ENCODE peak calls at places on chromosomes 3 and 15, in six cellular contexts. W is GM12891; G is activated CD8-positive, alpha-beta memory T cell treated with anti-CD3 and anti-CD28 coated beads, Interleukin-2, amount 50 U/mL, for 48 hours; O is stimulated activated CD4-positive, alpha-beta T cell treated with anti-CD3 and anti-CD28 coated beads, TNF-alpha, amount 100 ng/mL, for 1 hour; U is glutamatergic neuron; S is HFFc6. J is an unnamed sample.

GRCh38 chr3:130276203-130276803 is 69.2 kb upstream of the COL6A5 start:
- DNase-seq in W (peak; percentile 30), G (no peak), O (no peak), U (no peak), S (peak; percentile 55), J (no peak)

GRCh38 chr3:181879926-181880325 is 168.2 kb downstream of the SOX2 start:
- DNase-seq in W (no peak), G (no peak), O (no peak), U (no peak), S (no peak), J (no peak)

GRCh38 chr3:79866162-79866561 is 98.4 kb upstream of the ROBO1 start:
- DNase-seq in W (no peak), G (no peak), O (no peak), U (no peak), S (no peak), J (no peak)

GRCh38 chr15:45690581-45691260 is 55.9 kb downstream of the SQOR start:
- DNase-seq in W (no peak), G (no peak), O (no peak), U (no peak), S (no peak), J (no peak)

GRCh38 chr15:101139986-101140696 is 111.7 kb downstream of the CHSY1 start:
- DNase-seq in W (no peak), G (no peak), O (no peak), U (no peak), S (no peak), J (no peak)

GRCh38 chr3:196559826-196560225 is 8.5 kb downstream of the WDR53 start:
- DNase-seq in W (no peak), G (no peak), O (no peak), U (no peak), S (no peak), J (no peak)

GRCh38 chr3:55309336-55309735 is 177.8 kb downstream of the WNT5A start:
- DNase-seq in W (no peak), G (no peak), O (no peak), U (no peak), S (peak; percentile 21), J (no peak)

GRCh38 chr3:32540899-32541298 is 29.8 kb downstream of the DYNC1LI1 start:
- DNase-seq in W (no peak), G (no peak), O (no peak), U (no peak), S (no peak), J (no peak)

GRCh38 chr3:14330508-14330907 is 71.9 kb upstream of the SLC6A6 start:
- DNase-seq in W (no peak), G (no peak), O (no peak), U (no peak), S (no peak), J (no peak)

GRCh38 chr3:195888981-195889842 is 19.1 kb downstream of the TNK2 start:
- DNase-seq in W (no peak), G (no peak), O (no peak), U (no peak), S (no peak), J (no peak)

GRCh38 chr3:184583345-184584000 is 21.9 kb downstream of the EPHB3 start:
- DNase-seq in W (no peak), G (no peak), O (no peak), U (no peak), S (no peak), J (no peak)

GRCh38 chr15:39058371-39059131 is 493.9 kb upstream of the RASGRP1 start:
- DNase-seq in W (no peak), G (no peak), O (no peak), U (no peak), S (no peak), J (no peak)

GRCh38 chr3:57983734-57984518 is 24.3 kb upstream of the FLNB start:
- DNase-seq in W (peak; percentile 56), G (peak; percentile 61), O (no peak), U (no peak), S (peak; percentile 85), J (peak; percentile 80)

GRCh38 chr3:38354588-38355344 is 8.2 kb downstream of the XYLB start:
- DNase-seq in W (no peak), G (no peak), O (no peak), U (no peak), S (peak; percentile 24), J (no peak)